ENCODE peak calls at places on chromosome 18, in nine cellular contexts. P, V, E, Z, U, O, Q, F and A are unnamed samples.
A peak's percentile ranks its signal among the peaks of the same experiment; 100 is the strongest.

GRCh38 chr18:62325806-62326645 is 916 bp downstream of the TNFRSF11A start:
- DNase-seq in P (no peak), V (peak; percentile 47), E (no peak), Z (peak; percentile 11), U (no peak), O (peak; percentile 24), Q (peak; percentile 9), F (no peak), A (no peak)

GRCh38 chr18:23938046-23938756 is 76.4 kb upstream of the TTC39C start:
- DNase-seq in P (no peak), V (no peak), E (no peak), Z (no peak), U (no peak), O (no peak), Q (no peak), F (no peak), A (no peak)

GRCh38 chr18:23718243-23718720 is 29.0 kb downstream of the LAMA3 start:
- DNase-seq in P (no peak), V (no peak), E (peak; percentile 46), Z (no peak), U (peak; percentile 51), O (no peak), Q (no peak), F (no peak), A (no peak)

GRCh38 chr18:6941988-6942387 is 175.6 kb downstream of the LAMA1 start:
- DNase-seq in P (no peak), V (no peak), E (no peak), Z (no peak), U (no peak), O (no peak), Q (no peak), F (no peak), A (no peak)

GRCh38 chr18:70666936-70667335 is 378.1 kb downstream of the SOCS6 start:
- DNase-seq in P (no peak), V (no peak), E (no peak), Z (no peak), U (no peak), O (no peak), Q (no peak), F (no peak), A (no peak)

GRCh38 chr18:23032030-23032582 is 99.0 kb downstream of the RBBP8 start:
- DNase-seq in P (no peak), V (no peak), E (no peak), Z (no peak), U (no peak), O (no peak), Q (no peak), F (no peak), A (no peak)

GRCh38 chr18:64100136-64100922 is 48.6 kb downstream of the LINC00305 start:
- DNase-seq in P (no peak), V (no peak), E (no peak), Z (no peak), U (no peak), O (no peak), Q (no peak), F (no peak), A (no peak)

GRCh38 chr18:29737620-29738019 is 1304.9 kb downstream of the DSC3 start:
- DNase-seq in P (no peak), V (no peak), E (no peak), Z (no peak), U (no peak), O (no peak), Q (no peak), F (no peak), A (no peak)

GRCh38 chr18:46917108-46917807 is at the start of the genes KATNAL2 and PIAS2:
- DNase-seq in P (peak; percentile 63), V (peak; percentile 83), E (peak; percentile 95), Z (peak; percentile 29), U (peak; percentile 58), O (peak; percentile 76), Q (peak; percentile 86), F (peak; percentile 89), A (peak; percentile 59)

GRCh38 chr18:46920067-46920466 is 2.7 kb downstream of the KATNAL2 start:
- DNase-seq in P (no peak), V (no peak), E (no peak), Z (no peak), U (no peak), O (no peak), Q (no peak), F (no peak), A (no peak)

GRCh38 chr18:46915800-46916550 is 1.3 kb downstream of the PIAS2 start:
- DNase-seq in P (no peak), V (no peak), E (no peak), Z (no peak), U (no peak), O (no peak), Q (no peak), F (no peak), A (no peak)

GRCh38 chr18:46916551-46917107 is 678 bp downstream of the PIAS2 start:
- DNase-seq in P (peak; percentile 8), V (no peak), E (no peak), Z (no peak), U (peak; percentile 19), O (no peak), Q (peak; percentile 11), F (no peak), A (no peak)

GRCh38 chr18:46917808-46918600 is 602 bp downstream of the KATNAL2 start:
- DNase-seq in P (peak; percentile 44), V (no peak), E (no peak), Z (no peak), U (peak; percentile 30), O (peak; percentile 11), Q (peak; percentile 12), F (peak; percentile 56), A (no peak)
- TF ChIP-seq POLR2A in P (no peak), V (no peak), E (no peak), Z (no peak), U (no peak), O (no peak), Q (no peak), F (no peak), A (no peak)

GRCh38 chr18:49371073-49371472 is 89.4 kb downstream of the DYM start:
- DNase-seq in P (no peak), V (no peak), E (no peak), Z (no peak), U (no peak), O (no peak), Q (no peak), F (no peak), A (no peak)

GRCh38 chr18:49364821-49365220 is 95.6 kb downstream of the DYM start:
- DNase-seq in P (no peak), V (no peak), E (no peak), Z (no peak), U (no peak), O (no peak), Q (no peak), F (no peak), A (no peak)

GRCh38 chr18:49371786-49372185 is 88.7 kb downstream of the DYM start:
- DNase-seq in P (no peak), V (no peak), E (no peak), Z (no peak), U (no peak), O (no peak), Q (no peak), F (no peak), A (no peak)

GRCh38 chr18:49368876-49369440 is 91.5 kb downstream of the DYM start:
- DNase-seq in P (no peak), V (peak; percentile 46), E (no peak), Z (no peak), U (no peak), O (no peak), Q (peak; percentile 40), F (peak; percentile 73), A (peak; percentile 62)

DNA sequence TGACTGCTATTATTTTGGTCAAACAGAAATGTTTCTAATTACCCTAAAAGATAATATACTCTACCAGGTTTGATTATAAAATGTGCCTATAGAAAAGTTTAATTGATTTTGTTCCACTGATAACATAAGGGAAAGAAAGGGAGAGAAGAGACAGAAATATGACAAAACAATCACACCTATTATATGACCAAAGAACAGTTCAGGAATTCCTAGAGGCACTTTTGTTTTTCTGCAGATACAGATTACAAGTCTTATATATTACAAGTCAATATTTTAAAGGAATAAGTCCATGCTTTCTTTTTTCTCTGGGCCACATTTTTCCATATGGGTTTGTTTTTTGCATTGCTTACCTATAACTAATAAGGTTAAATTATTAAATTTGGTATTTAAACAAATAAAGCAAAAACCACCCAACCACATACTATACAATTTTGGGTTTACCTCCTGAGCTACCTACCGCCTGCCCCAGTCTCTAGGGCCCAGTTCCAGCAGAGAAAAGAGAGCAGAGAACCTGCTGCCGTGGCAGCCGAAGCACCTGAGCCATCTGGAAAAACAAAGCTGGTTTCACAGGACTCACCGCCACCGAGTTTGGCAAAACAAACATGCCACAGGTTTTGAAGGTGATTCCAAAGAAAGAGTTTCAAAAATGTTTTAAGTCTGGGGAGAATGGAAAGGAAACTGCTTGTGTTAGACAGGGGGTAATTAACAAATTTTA is 92.1 kb downstream of the DYM start:
- DNase-seq in P (no peak), V (peak; percentile 28), E (no peak), Z (no peak), U (no peak), O (no peak), Q (peak; percentile 66), F (peak; percentile 55), A (peak; percentile 23)
- TF ChIP-seq POLR2A in P (no peak), V (no peak), E (no peak), Z (no peak), U (no peak), O (no peak), Q (no peak), F (no peak), A (no peak)

GRCh38 chr18:3451989-3452749 is 2.2 kb downstream of the TGIF1 start:
- DNase-seq in P (peak; percentile 55), V (peak; percentile 75), E (peak; percentile 94), Z (no peak), U (peak; percentile 73), O (no peak), Q (peak; percentile 82), F (peak; percentile 57), A (peak; percentile 80)
- TF ChIP-seq POLR2A in P (peak; percentile 53), V (peak; percentile 69), E (no peak), Z (no peak), U (peak; percentile 59), O (no peak), Q (peak; percentile 76), F (peak; percentile 22), A (peak; percentile 17)

GRCh38 chr18:3450358-3451107 is 561 bp downstream of the TGIF1 start:
- DNase-seq in P (peak; percentile 72), V (peak; percentile 65), E (peak; percentile 95), Z (no peak), U (peak; percentile 78), O (no peak), Q (peak; percentile 60), F (peak; percentile 77), A (peak; percentile 68)

GRCh38 chr18:3448845-3449701 is 899 bp upstream of the TGIF1 start:
- DNase-seq in P (peak; percentile 90), V (peak; percentile 94), E (peak; percentile 99), Z (no peak), U (peak; percentile 77), O (peak; percentile 52), Q (peak; percentile 86), F (peak; percentile 87), A (peak; percentile 91)

GRCh38 chr18:3447895-3448844 is 1.8 kb upstream of the TGIF1 start:
- DNase-seq in P (peak; percentile 84), V (peak; percentile 98), E (peak; percentile 99), Z (peak; percentile 56), U (peak; percentile 94), O (peak; percentile 53), Q (peak; percentile 97), F (peak; percentile 97), A (peak; percentile 97)

GRCh38 chr18:3451166-3451988 is 1.4 kb downstream of the TGIF1 start:
- DNase-seq in P (peak; percentile 93), V (peak; percentile 95), E (peak; percentile 99), Z (no peak), U (peak; percentile 95), O (no peak), Q (peak; percentile 94), F (peak; percentile 96), A (peak; percentile 97)

DNA sequence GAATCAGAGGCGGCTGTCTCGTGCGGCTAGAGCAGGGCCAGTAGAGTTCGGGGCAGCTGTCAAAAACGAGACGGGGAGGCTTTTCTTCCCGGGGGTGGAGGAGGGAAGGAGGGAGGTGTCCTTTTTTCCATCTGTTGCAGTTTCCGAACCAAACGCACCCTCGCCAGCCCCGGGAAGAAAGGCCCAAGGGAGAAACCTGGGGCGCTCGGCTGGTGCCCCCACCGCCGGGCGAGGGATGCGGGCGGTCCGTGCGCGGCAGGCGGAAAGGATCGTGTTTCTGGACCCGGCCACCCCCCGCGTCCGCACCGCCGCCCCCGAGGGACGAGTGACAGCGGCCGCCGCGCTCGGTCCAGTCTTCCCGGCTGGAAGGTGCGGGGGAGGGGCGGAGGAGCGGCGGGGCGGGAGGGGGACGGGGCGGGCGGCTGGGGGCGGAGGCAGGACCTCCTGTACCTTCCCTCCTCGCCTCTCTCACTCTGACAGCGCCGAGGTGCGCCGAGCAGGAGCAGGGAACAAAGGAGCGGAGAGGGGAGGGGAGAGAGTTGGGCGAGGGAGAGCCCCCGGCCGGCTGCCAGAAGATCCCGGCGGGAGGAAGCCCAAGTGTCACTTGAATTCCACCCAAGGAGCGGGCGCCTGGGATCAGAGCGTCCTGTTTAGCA is at the start of gene TGIF1:
- DNase-seq in P (peak; percentile 82), V (peak; percentile 86), E (peak; percentile 98), Z (no peak), U (peak; percentile 84), O (no peak), Q (peak; percentile 93), F (peak; percentile 85), A (peak; percentile 89)
- TF ChIP-seq POLR2A in P (peak; percentile 70), V (peak; percentile 84), E (no peak), Z (peak; percentile 66), U (peak; percentile 66), O (no peak), Q (peak; percentile 87), F (peak; percentile 75), A (no peak)